ENCODE peak calls at places on chromosomes 12 and 14, in ten cellular contexts. L, X, T, Q, B, E, A, W, C and U are unnamed samples.
A peak's percentile ranks its signal among the peaks of the same experiment; 100 is the strongest.

GRCh38 chr12:12979151-12979550 is 20.9 kb downstream of the HEBP1 start:
- DNase-seq in T (peak; percentile 81), Q (no peak), A (no peak), X (peak; percentile 68), C (peak; percentile 79), L (peak; percentile 61), B (no peak), W (no peak), E (no peak), U (no peak)

GRCh38 chr14:50943261-50943942 is 881 bp downstream of the PYGL start:
- DNase-seq in W (peak; percentile 58), T (peak; percentile 28), X (peak; percentile 67), Q (no peak), A (no peak), B (peak; percentile 63), C (peak; percentile 46), L (no peak), E (peak; percentile 47), U (no peak)

GRCh38 chr14:96303981-96304380 is 48.0 kb downstream of the BDKRB1 start:
- DNase-seq in X (peak; percentile 12), L (peak; percentile 22), B (no peak), Q (no peak), A (no peak), W (no peak), T (no peak), C (peak; percentile 60), E (no peak), U (peak; percentile 44)

GRCh38 chr14:65054471-65055085 is 47.7 kb downstream of the MAX start:
- DNase-seq in A (no peak), Q (no peak), E (no peak), X (no peak), W (no peak), C (no peak), T (no peak), B (no peak), L (no peak), U (no peak)

GRCh38 chr12:124679533-124680371 is 112.3 kb upstream of the NCOR2 start:
- DNase-seq in C (no peak), A (no peak), E (no peak), Q (no peak), L (no peak), B (peak; percentile 57), T (no peak), W (no peak), X (no peak), U (no peak)

GRCh38 chr12:122452701-122453285 is 30.3 kb upstream of the CLIP1 start:
- DNase-seq in C (no peak), A (no peak), W (no peak), L (no peak), B (no peak), T (no peak), E (no peak), Q (no peak), X (no peak), U (no peak)

GRCh38 chr14:65377576-65377975 is 35.0 kb upstream of the FUT8 start:
- DNase-seq in L (no peak), Q (no peak), E (no peak), T (peak; percentile 17), C (peak; percentile 72), X (peak; percentile 73), W (no peak), B (no peak), A (no peak), U (no peak)

GRCh38 chr14:70052990-70053389 is 135.8 kb downstream of the SLC8A3 start:
- DNase-seq in W (no peak), T (peak; percentile 28), Q (no peak), L (peak; percentile 23), B (peak; percentile 32), C (peak; percentile 38), A (no peak), E (no peak), X (peak; percentile 45), U (no peak)

DNA sequence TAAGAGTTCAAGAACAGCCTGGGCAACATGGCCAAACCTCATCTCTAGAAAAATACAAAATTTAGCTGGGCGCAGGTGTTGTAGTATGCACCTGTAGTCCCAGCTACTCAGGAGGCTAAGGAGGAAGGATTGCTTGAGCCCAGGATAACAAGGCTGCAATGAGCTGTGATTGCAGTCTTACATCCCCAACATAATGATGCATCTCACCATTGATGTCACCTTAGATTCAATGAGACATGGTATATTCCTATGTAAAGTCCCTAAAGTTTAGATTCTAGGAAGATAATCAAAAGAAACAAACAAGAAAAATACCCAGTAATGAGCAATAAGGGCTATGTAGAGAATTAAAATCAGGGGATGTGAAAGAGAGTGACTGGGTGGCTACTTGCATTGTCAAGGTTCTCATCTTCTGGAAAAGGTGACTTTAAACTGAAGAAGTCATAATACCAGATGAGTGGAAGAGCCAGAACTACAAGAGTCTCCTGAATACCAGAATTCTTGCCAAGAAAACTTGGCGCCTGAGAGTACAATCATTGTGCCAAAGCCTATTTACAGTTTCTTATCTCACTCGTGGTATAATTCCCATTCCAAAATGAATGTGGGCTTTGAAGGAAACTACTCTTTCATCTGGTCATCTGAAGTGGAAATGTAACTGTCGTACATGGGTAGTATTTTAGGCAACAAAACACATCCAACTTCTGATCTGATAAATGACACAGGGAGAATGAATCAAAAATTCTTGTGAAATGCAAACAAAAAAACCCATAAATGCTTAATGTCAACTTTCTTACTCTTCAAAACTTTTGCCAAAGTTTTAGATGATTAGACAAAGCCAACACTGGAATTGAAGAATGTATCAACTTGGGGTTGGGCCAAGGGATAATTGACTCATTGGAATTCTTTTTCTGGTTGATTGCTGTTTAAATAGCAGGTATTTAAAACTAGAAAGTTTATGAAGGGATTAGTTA is 81.1 kb upstream of the ST8SIA1 start:
- DNase-seq in X (peak; percentile 95), Q (no peak), B (peak; percentile 39), L (no peak), W (no peak), T (no peak), C (no peak), A (no peak), E (no peak), U (no peak)
- H3K4me3 ChIP-seq in X (no peak overlapping the region), Q (no peak overlapping the region), B (no peak overlapping the region), L (no peak overlapping the region), W (no peak overlapping the region), T (no peak overlapping the region), C (no peak overlapping the region), A (no peak overlapping the region), E (no peak overlapping the region), U (no peak overlapping the region)

GRCh38 chr14:71271166-71271945 is 364.1 kb downstream of the PCNX1 start:
- DNase-seq in A (no peak), E (no peak), B (no peak), Q (no peak), C (no peak), W (no peak), T (no peak), L (no peak), X (no peak), U (no peak)

GRCh38 chr14:71262466-71262865 is 355.2 kb downstream of the PCNX1 start:
- DNase-seq in X (no peak), W (no peak), Q (no peak), E (no peak), B (no peak), T (no peak), L (no peak), A (no peak), C (no peak), U (no peak)

GRCh38 chr14:71264260-71264659 is 357.0 kb downstream of the PCNX1 start:
- DNase-seq in Q (no peak), E (no peak), W (no peak), T (no peak), L (no peak), B (no peak), C (no peak), X (no peak), A (no peak), U (no peak)

GRCh38 chr14:71266994-71267636 is 359.9 kb downstream of the PCNX1 start:
- DNase-seq in W (no peak), C (peak; percentile 69), L (peak; percentile 41), E (no peak), Q (no peak), B (no peak), A (no peak), T (peak; percentile 81), X (peak; percentile 31), U (peak; percentile 82)

GRCh38 chr14:71267691-71268090 is 360.4 kb downstream of the PCNX1 start:
- DNase-seq in Q (no peak), T (peak; percentile 24), X (peak; percentile 34), W (no peak), L (no peak), C (peak; percentile 24), B (no peak), E (no peak), A (no peak), U (no peak)
- H3K4me3 ChIP-seq in Q (no peak overlapping the region), T (no peak overlapping the region), X (peak overlapping the region; percentile 13), W (peak overlapping the region; percentile 31), L (no peak overlapping the region), C (no peak overlapping the region), B (no peak overlapping the region), E (no peak overlapping the region), A (peak overlapping the region; percentile 5), U (no peak overlapping the region)

GRCh38 chr12:15188136-15188535 is 33.1 kb downstream of the RERG start:
- DNase-seq in Q (no peak), W (no peak), C (no peak), L (no peak), B (no peak), A (no peak), X (no peak), T (no peak), E (no peak), U (no peak)
- H3K4me3 ChIP-seq in Q (no peak overlapping the region), W (no peak overlapping the region), C (no peak overlapping the region), L (no peak overlapping the region), B (no peak overlapping the region), A (no peak overlapping the region), X (no peak overlapping the region), T (no peak overlapping the region), E (no peak overlapping the region), U (no peak overlapping the region)

GRCh38 chr12:128814411-128815261 is 9.1 kb downstream of the SLC15A4 start:
- DNase-seq in L (no peak), X (peak; percentile 68), E (no peak), B (no peak), Q (no peak), W (no peak), C (no peak), A (no peak), T (no peak), U (no peak)

GRCh38 chr12:128815779-128816642 is 7.7 kb downstream of the SLC15A4 start:
- DNase-seq in Q (no peak), W (no peak), T (no peak), X (peak; percentile 37), A (no peak), L (no peak), B (no peak), E (no peak), C (no peak), U (no peak)

GRCh38 chr12:128817115-128818015 is 6.4 kb downstream of the SLC15A4 start:
- DNase-seq in X (peak; percentile 77), E (peak; percentile 33), W (peak; percentile 43), B (no peak), C (peak; percentile 74), L (peak; percentile 66), T (peak; percentile 55), Q (peak; percentile 66), A (no peak), U (peak; percentile 23)

GRCh38 chr12:128818065-128819022 is 5.4 kb downstream of the SLC15A4 start:
- DNase-seq in Q (peak; percentile 26), L (peak; percentile 71), X (peak; percentile 83), C (peak; percentile 83), T (peak; percentile 43), W (no peak), B (no peak), E (no peak), A (no peak), U (no peak)

DNA sequence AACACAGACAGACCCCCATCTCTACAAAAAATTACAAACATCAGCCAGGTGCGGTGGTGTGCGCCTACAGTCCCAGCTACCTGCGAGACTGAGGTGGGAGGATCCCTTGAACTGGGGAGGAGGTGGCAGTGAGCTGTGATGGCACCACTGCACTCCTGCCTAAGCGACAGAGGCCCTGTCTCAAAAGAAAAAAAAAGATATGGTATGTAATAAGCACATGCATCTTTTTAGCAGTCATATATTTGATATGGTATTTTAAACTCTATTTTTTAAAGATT is 7.2 kb downstream of the SLC15A4 start:
- DNase-seq in A (no peak), Q (no peak), B (no peak), W (no peak), T (no peak), E (no peak), L (no peak), C (no peak), X (no peak), U (no peak)
- H3K4me3 ChIP-seq in A (no peak overlapping the region), Q (no peak overlapping the region), B (no peak overlapping the region), W (no peak overlapping the region), T (no peak overlapping the region), E (no peak overlapping the region), L (no peak overlapping the region), C (no peak overlapping the region), X (no peak overlapping the region), U (no peak overlapping the region)